ENCODE peak calls at places on chromosomes 12 and 14, in seven cellular contexts. One of them, this sample, is unnamed.
A peak's percentile ranks its signal among the peaks of the same experiment; 100 is the strongest.

GRCh38 chr12:122790393-122791075 is 16.2 kb downstream of the CCDC62 start:
- DNase-seq in WERI-Rb-1: no peak
- DNase-seq in uterus: no peak
- DNase-seq in lung: no peak
- DNase-seq in neural progenitor cell: no peak
- DNase-seq in psoas muscle: no peak
- DNase-seq in IMR-90: peak; percentile 31
- DNase-seq in this sample: no peak

GRCh38 chr14:102317564-102318248 is 1.8 kb upstream of the ZNF839 start:
- DNase-seq in WERI-Rb-1: peak; percentile 48
- DNase-seq in uterus: no peak
- DNase-seq in lung: no peak
- DNase-seq in neural progenitor cell: peak; percentile 33
- DNase-seq in psoas muscle: peak; percentile 77
- DNase-seq in IMR-90: no peak
- DNase-seq in this sample: no peak

GRCh38 chr12:30197392-30198047 is 413.8 kb upstream of the TMTC1 start:
- DNase-seq in WERI-Rb-1: no peak
- DNase-seq in uterus: no peak
- DNase-seq in lung: no peak
- DNase-seq in neural progenitor cell: no peak
- DNase-seq in psoas muscle: no peak
- DNase-seq in IMR-90: peak; percentile 43
- DNase-seq in this sample: no peak

GRCh38 chr14:31206536-31207286 is 882 bp downstream of the HECTD1 start:
- DNase-seq in WERI-Rb-1: peak; percentile 21
- DNase-seq in uterus: peak; percentile 39
- DNase-seq in lung: peak; percentile 41
- DNase-seq in neural progenitor cell: peak; percentile 43
- DNase-seq in psoas muscle: no peak
- DNase-seq in IMR-90: no peak
- DNase-seq in this sample: peak; percentile 82

GRCh38 chr12:92927055-92927435 is 2.0 kb downstream of the EEA1 start:
- DNase-seq in WERI-Rb-1: no peak
- DNase-seq in uterus: no peak
- DNase-seq in lung: no peak
- DNase-seq in neural progenitor cell: peak; percentile 42
- DNase-seq in psoas muscle: no peak
- DNase-seq in IMR-90: peak; percentile 28
- DNase-seq in this sample: no peak

GRCh38 chr12:113781415-113782198 is 184.5 kb downstream of the RBM19 start:
- DNase-seq in WERI-Rb-1: no peak
- DNase-seq in uterus: no peak
- DNase-seq in lung: no peak
- DNase-seq in neural progenitor cell: no peak
- DNase-seq in psoas muscle: no peak
- DNase-seq in IMR-90: peak; percentile 59
- DNase-seq in this sample: no peak

GRCh38 chr12:18277196-18277595 is 15.9 kb downstream of the PIK3C2G start:
- DNase-seq in WERI-Rb-1: no peak
- DNase-seq in uterus: no peak
- DNase-seq in lung: no peak
- DNase-seq in neural progenitor cell: no peak
- DNase-seq in psoas muscle: no peak
- DNase-seq in IMR-90: no peak
- DNase-seq in this sample: no peak

GRCh38 chr14:80291099-80291498 is 79.8 kb upstream of the DIO2 start:
- DNase-seq in WERI-Rb-1: no peak
- DNase-seq in uterus: no peak
- DNase-seq in lung: no peak
- DNase-seq in neural progenitor cell: no peak
- DNase-seq in psoas muscle: no peak
- DNase-seq in IMR-90: peak; percentile 9
- DNase-seq in this sample: no peak

GRCh38 chr14:61561657-61562276 is 133.5 kb upstream of the HIF1A start:
- DNase-seq in WERI-Rb-1: no peak
- DNase-seq in uterus: peak; percentile 67
- DNase-seq in lung: peak; percentile 76
- DNase-seq in neural progenitor cell: no peak
- DNase-seq in psoas muscle: peak; percentile 78
- DNase-seq in IMR-90: peak; percentile 99
- DNase-seq in this sample: peak; percentile 91

GRCh38 chr12:84058136-84058535 is 854.5 kb downstream of the SLC6A15 start:
- DNase-seq in WERI-Rb-1: no peak
- DNase-seq in uterus: no peak
- DNase-seq in lung: no peak
- DNase-seq in neural progenitor cell: peak; percentile 9
- DNase-seq in psoas muscle: no peak
- DNase-seq in IMR-90: no peak
- DNase-seq in this sample: no peak

GRCh38 chr12:58917699-58918334 is 2.5 kb downstream of the LRIG3 start:
- DNase-seq in WERI-Rb-1: no peak
- DNase-seq in uterus: no peak
- DNase-seq in lung: no peak
- DNase-seq in neural progenitor cell: peak; percentile 47
- DNase-seq in psoas muscle: no peak
- DNase-seq in IMR-90: no peak
- DNase-seq in this sample: no peak

GRCh38 chr12:121578230-121579189 is 2.3 kb downstream of the KDM2B start:
- DNase-seq in WERI-Rb-1: no peak
- DNase-seq in uterus: peak; percentile 54
- DNase-seq in lung: no peak
- DNase-seq in neural progenitor cell: peak; percentile 68
- DNase-seq in psoas muscle: peak; percentile 61
- DNase-seq in IMR-90: peak; percentile 21
- DNase-seq in this sample: peak; percentile 80

GRCh38 chr14:102544034-102544744 is 34.6 kb upstream of the ANKRD9 start:
- DNase-seq in WERI-Rb-1: peak; percentile 29
- DNase-seq in uterus: no peak
- DNase-seq in lung: no peak
- DNase-seq in neural progenitor cell: peak; percentile 54
- DNase-seq in psoas muscle: no peak
- DNase-seq in IMR-90: no peak
- DNase-seq in this sample: no peak

DNA sequence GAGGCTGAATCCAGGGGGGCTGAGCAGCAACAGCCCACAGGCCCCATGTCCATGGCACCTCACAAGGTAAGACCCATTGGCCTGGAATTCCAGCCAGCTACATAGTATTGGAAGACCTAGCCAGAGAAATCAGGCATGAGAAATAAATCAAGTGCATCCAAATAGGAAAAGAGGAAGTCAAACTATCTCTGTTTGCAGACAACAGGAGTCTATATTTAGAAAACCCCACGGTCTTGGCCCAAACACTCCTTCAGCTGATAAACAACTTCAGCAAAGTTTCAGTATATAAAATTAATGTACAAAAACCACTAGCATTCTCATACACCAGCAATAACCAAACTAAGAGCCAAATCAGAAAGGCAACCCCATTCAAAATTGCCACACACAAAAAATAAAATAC is 16.9 kb downstream of the PDE6H start:
- DNase-seq in WERI-Rb-1: no peak
- DNase-seq in uterus: no peak
- DNase-seq in lung: no peak
- DNase-seq in neural progenitor cell: no peak
- DNase-seq in psoas muscle: no peak
- DNase-seq in IMR-90: no peak
- DNase-seq in this sample: no peak
- H3K4me3 ChIP-seq in WERI-Rb-1: no peak overlapping the region
- H3K4me3 ChIP-seq in uterus: no peak overlapping the region
- H3K4me3 ChIP-seq in lung: no peak overlapping the region
- H3K4me3 ChIP-seq in neural progenitor cell: no peak overlapping the region
- H3K4me3 ChIP-seq in psoas muscle: no peak overlapping the region
- H3K4me3 ChIP-seq in IMR-90: no peak overlapping the region
- H3K4me3 ChIP-seq in this sample: no peak overlapping the region

DNA sequence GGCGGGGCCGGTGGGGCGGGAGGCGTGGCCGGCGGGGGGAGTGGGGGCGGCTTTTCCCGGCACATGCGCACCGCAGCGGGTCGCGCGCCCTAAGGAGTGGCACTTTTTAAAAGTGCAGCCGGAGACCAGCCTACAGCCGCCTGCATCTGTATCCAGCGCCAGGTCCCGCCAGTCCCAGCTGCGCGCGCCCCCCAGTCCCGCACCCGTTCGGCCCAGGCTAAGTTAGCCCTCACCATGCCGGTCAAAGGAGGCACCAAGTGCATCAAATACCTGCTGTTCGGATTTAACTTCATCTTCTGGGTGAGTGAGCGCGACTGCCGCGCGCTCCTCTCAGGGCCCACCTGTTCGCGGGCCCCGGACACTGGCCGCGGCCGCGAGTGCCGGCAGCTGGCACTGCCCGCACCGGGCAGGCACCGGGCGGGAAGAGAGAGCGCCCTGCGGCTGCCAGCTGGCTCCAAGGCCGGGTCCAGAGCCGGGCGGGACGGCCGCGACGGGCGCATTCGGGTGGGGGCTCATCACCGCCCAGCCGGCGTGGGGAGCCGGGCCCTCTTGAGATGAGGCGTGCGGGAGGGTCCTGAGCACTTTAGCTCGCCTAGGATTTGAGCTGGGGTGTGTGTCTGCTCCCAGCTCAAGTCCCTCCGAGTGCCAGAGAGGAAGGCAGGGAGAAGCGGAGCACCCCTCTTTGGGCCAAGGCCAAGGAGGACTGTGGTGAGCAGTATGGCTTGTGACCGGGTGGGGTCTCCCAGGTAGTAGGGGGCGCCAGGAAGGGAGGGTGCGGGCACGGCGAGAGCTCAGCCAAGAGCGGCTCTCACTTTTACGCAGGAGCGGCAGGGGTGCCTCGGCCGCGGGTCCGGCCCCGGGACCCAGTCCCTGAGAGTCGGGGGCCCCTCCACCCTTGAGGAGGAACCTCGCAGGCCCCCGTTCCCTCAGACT is at the start of gene CD9:
- DNase-seq in WERI-Rb-1: peak; percentile 58
- DNase-seq in uterus: peak; percentile 42
- DNase-seq in lung: peak; percentile 82
- DNase-seq in neural progenitor cell: peak; percentile 63
- DNase-seq in psoas muscle: peak; percentile 79
- DNase-seq in IMR-90: no peak
- DNase-seq in this sample: peak; percentile 86
- TF ChIP-seq CTCF in WERI-Rb-1: no peak
- TF ChIP-seq CTCF in uterus: no peak
- TF ChIP-seq CTCF in lung: no peak
- TF ChIP-seq CTCF in neural progenitor cell: no peak
- TF ChIP-seq CTCF in psoas muscle: no peak
- TF ChIP-seq CTCF in IMR-90: no peak
- TF ChIP-seq CTCF in this sample: no peak

DNA sequence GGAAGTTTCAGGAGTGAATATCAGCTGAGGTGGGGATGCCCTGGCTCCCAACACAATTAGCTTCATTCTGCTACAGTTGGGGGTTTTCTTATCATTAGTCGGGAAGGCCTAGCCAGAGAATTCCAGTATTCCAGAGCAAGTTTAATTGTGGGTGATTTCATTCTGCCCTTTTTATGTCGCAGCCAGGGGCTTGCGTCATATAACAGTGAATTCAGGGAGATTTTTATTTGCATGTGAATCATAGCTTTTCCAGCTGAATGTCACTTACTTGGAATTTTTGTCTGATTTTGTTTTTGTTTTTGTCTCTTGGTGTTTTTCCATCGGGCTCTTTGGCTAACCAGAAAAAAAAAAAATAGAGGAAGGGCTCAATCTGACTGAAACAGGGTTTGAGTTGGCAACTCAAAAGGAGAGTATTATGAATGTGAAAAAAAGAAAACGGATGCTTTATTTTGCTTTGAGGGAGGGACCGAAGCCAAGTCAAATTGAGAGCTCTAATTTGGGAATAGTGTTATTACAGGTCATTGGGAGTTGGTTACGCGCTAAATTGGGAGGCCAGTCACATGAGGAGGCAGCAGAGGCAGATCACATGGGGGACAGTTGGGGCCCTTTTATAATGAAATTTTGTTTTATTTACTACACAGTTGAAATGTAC is 119.4 kb downstream of the SAMD4A start:
- DNase-seq in WERI-Rb-1: no peak
- DNase-seq in uterus: peak; percentile 77
- DNase-seq in lung: no peak
- DNase-seq in neural progenitor cell: no peak
- DNase-seq in psoas muscle: peak; percentile 68
- DNase-seq in IMR-90: peak; percentile 91
- DNase-seq in this sample: peak; percentile 82
- H3K27ac ChIP-seq in WERI-Rb-1: no peak overlapping the region
- H3K27ac ChIP-seq in uterus: peak overlapping the region; percentile 97
- H3K27ac ChIP-seq in lung: peak overlapping the region; percentile 89
- H3K27ac ChIP-seq in neural progenitor cell: no peak overlapping the region
- H3K27ac ChIP-seq in psoas muscle: peak overlapping the region; percentile 88
- H3K27ac ChIP-seq in IMR-90: peak overlapping the region; percentile 72
- H3K27ac ChIP-seq in this sample: peak overlapping the region; percentile 94

GRCh38 chr14:23154876-23155587 is 28.4 kb downstream of the SLC7A8 start:
- DNase-seq in WERI-Rb-1: peak; percentile 79
- DNase-seq in uterus: peak; percentile 83
- DNase-seq in lung: peak; percentile 74
- DNase-seq in neural progenitor cell: peak; percentile 64
- DNase-seq in psoas muscle: peak; percentile 92
- DNase-seq in IMR-90: peak; percentile 89
- DNase-seq in this sample: peak; percentile 94

GRCh38 chr14:23149745-23150144 is 30.7 kb upstream of the CEBPE start:
- DNase-seq in WERI-Rb-1: no peak
- DNase-seq in uterus: no peak
- DNase-seq in lung: no peak
- DNase-seq in neural progenitor cell: no peak
- DNase-seq in psoas muscle: no peak
- DNase-seq in IMR-90: no peak
- DNase-seq in this sample: no peak

GRCh38 chr14:23159516-23159915 is 23.9 kb downstream of the SLC7A8 start:
- DNase-seq in WERI-Rb-1: no peak
- DNase-seq in uterus: no peak
- DNase-seq in lung: no peak
- DNase-seq in neural progenitor cell: no peak
- DNase-seq in psoas muscle: no peak
- DNase-seq in IMR-90: no peak
- DNase-seq in this sample: no peak

GRCh38 chr14:23151342-23151741 is 32.1 kb downstream of the SLC7A8 start:
- DNase-seq in WERI-Rb-1: no peak
- DNase-seq in uterus: no peak
- DNase-seq in lung: no peak
- DNase-seq in neural progenitor cell: no peak
- DNase-seq in psoas muscle: no peak
- DNase-seq in IMR-90: no peak
- DNase-seq in this sample: no peak

DNA sequence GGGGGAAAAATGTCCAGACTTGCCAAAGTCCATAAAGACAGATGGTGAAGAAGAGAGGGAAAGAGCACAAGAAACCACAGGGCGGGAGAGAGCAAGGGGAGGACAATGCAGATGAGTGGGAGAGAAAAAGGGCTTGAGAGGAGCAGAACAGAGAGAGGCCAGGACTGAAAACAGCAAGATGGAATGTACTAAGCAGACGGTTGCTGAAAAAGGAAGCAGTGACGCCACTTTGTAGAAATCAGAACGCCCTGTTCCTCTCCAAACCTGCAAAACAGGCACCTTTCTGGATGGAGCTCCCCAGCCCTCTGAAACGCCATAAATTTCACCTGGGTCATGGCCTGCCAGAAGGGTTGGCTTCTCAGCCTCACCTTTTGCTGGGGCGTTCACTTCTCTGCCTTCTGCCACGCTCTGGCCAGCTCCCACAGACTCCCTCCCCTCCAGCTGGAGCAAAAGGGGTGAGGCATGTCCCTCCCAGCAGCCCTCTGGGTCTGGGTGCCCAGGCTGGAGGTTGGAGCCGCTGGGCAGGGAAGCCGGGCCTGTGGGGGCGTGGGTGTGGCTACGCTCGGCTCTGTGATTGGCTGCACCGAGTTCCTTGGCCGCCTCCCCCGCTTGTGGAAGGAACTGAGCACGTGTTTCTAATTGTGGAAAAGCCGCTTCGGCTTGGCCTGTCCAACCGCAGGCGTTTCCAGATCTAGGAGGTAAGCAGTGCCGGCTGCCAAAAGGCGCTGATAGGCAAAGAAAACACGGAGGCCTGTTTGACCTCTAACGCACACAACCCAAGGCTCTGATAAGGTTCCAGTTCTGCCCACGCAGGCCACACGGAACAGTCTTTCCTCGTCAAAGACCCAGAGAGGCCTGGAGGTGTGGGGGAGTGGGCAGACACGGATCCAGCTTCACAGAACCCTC is 29.3 kb downstream of the SLC7A8 start:
- DNase-seq in WERI-Rb-1: peak; percentile 35
- DNase-seq in uterus: peak; percentile 95
- DNase-seq in lung: peak; percentile 92
- DNase-seq in neural progenitor cell: peak; percentile 46
- DNase-seq in psoas muscle: peak; percentile 98
- DNase-seq in IMR-90: no peak
- DNase-seq in this sample: peak; percentile 97
- H3K4me3 ChIP-seq in WERI-Rb-1: no peak overlapping the region
- H3K4me3 ChIP-seq in uterus: peak overlapping the region; percentile 1
- H3K4me3 ChIP-seq in lung: no peak overlapping the region
- H3K4me3 ChIP-seq in neural progenitor cell: no peak overlapping the region
- H3K4me3 ChIP-seq in psoas muscle: peak overlapping the region; percentile 68
- H3K4me3 ChIP-seq in IMR-90: no peak overlapping the region
- H3K4me3 ChIP-seq in this sample: peak overlapping the region; percentile 68

This sample was measured in coronary artery.